ENCODE peak calls at places on chromosome 12, in nine cellular contexts. E, Z, K, G, Q, B, S, X and I are unnamed samples.

GRCh38 chr12:104743181-104743580 is 214.9 kb downstream of the SLC41A2 start:
- DNase-seq in S (no peak), B (no peak), Z (no peak), E (no peak), Q (no peak), K (no peak), X (no peak), G (no peak), I (no peak)

GRCh38 chr12:52710744-52711143 is 7.4 kb upstream of the KRT77 start:
- DNase-seq in K (no peak), Z (no peak), X (no peak), B (no peak), S (no peak), G (no peak), Q (no peak), E (no peak), I (no peak)

GRCh38 chr12:47885012-47885501 is 19.7 kb downstream of the VDR start:
- DNase-seq in E (no peak), K (no peak), G (no peak), Q (peak), Z (no peak), X (no peak), B (no peak), S (no peak), I (no peak)

GRCh38 chr12:45170456-45171042 is 45.3 kb upstream of the ANO6 start:
- DNase-seq in E (peak), K (peak), Q (peak), Z (peak), G (peak), X (peak), B (peak), S (peak), I (peak)

GRCh38 chr12:100753837-100754236 is 40.7 kb upstream of the ANO4 start:
- DNase-seq in X (no peak), Q (no peak), Z (no peak), E (no peak), S (peak), B (no peak), K (no peak), G (peak), I (no peak)

GRCh38 chr12:102757154-102757873 is 159.7 kb downstream of the PAH start:
- DNase-seq in X (no peak), K (no peak), B (peak), E (no peak), G (no peak), Z (no peak), Q (no peak), S (no peak), I (no peak)

GRCh38 chr12:57341275-57341990 is 89.4 kb downstream of the R3HDM2 start:
- DNase-seq in E (no peak), B (no peak), K (no peak), Z (no peak), X (no peak), G (no peak), S (peak), Q (no peak), I (no peak)

GRCh38 chr12:1882850-1883470 is 35.5 kb downstream of the CACNA2D4 start:
- DNase-seq in X (no peak), K (no peak), Z (no peak), B (no peak), E (peak), S (no peak), G (no peak), Q (no peak), I (no peak)

GRCh38 chr12:117583677-117584076 is 222.3 kb upstream of the NOS1 start:
- DNase-seq in S (no peak), B (no peak), Q (no peak), K (no peak), E (no peak), X (no peak), Z (no peak), G (no peak), I (no peak)

GRCh38 chr12:75724913-75725312 is 213.5 kb upstream of the KRR1 start:
- DNase-seq in K (no peak), G (peak), B (no peak), S (peak), E (no peak), Z (no peak), Q (no peak), X (peak), I (no peak)

GRCh38 chr12:6336079-6336858 is 5.6 kb downstream of the TNFRSF1A start:
- DNase-seq in G (peak), Q (peak), B (peak), K (no peak), E (peak), Z (peak), X (peak), S (peak), I (peak)

GRCh38 chr12:2963154-2963759 is 4.1 kb downstream of the TEAD4 start:
- DNase-seq in Z (no peak), S (no peak), X (no peak), K (no peak), B (no peak), G (no peak), Q (no peak), E (no peak), I (no peak)

GRCh38 chr12:62530596-62530995 is 64.0 kb downstream of the MON2 start:
- DNase-seq in B (no peak), S (no peak), E (no peak), Z (no peak), K (no peak), Q (no peak), G (peak), X (peak), I (no peak)

GRCh38 chr12:79690156-79690605 is 583 bp downstream of the PAWR start:
- DNase-seq in Q (no peak), B (peak), S (no peak), Z (no peak), E (peak), X (peak), K (no peak), G (no peak), I (peak)

GRCh38 chr12:116454950-116455447 is 104.2 kb upstream of the MAP1LC3B2 start:
- DNase-seq in K (no peak), E (no peak), Z (no peak), Q (no peak), B (no peak), S (no peak), X (peak), G (peak), I (no peak)

GRCh38 chr12:93819048-93819491 is 141.9 kb downstream of the CRADD start:
- DNase-seq in E (no peak), Z (peak), G (peak), K (no peak), Q (no peak), X (peak), S (no peak), B (peak), I (peak)